ENCODE peak calls at places on chromosomes 13 and 19, in ten cellular contexts. One of them, this sample, is unnamed.

GRCh38 chr13:96948127-96948526 is 46.1 kb downstream of the OXGR1 start:
- DNase-seq in astrocyte: no peak
- DNase-seq in naive thymus-derived CD4-positive, alpha-beta T cell: no peak
- DNase-seq in thyroid gland: no peak
- DNase-seq in epithelial cell of prostate: no peak
- DNase-seq in fibroblast of lung: no peak
- DNase-seq in A549: no peak
- DNase-seq in body of pancreas: no peak
- DNase-seq in CD8-positive, alpha-beta T cell: no peak
- DNase-seq in psoas muscle: no peak
- DNase-seq in this sample: no peak

GRCh38 chr19:10510301-10510802 is 6.9 kb downstream of the S1PR5 start:
- DNase-seq in astrocyte: no peak
- DNase-seq in naive thymus-derived CD4-positive, alpha-beta T cell: peak; percentile 55
- DNase-seq in thyroid gland: no peak
- DNase-seq in epithelial cell of prostate: peak; percentile 33
- DNase-seq in fibroblast of lung: no peak
- DNase-seq in A549: no peak
- DNase-seq in body of pancreas: no peak
- DNase-seq in CD8-positive, alpha-beta T cell: peak; percentile 49
- DNase-seq in psoas muscle: no peak
- DNase-seq in this sample: peak; percentile 52

GRCh38 chr19:43674630-43674982 is 4.6 kb upstream of the PLAUR start:
- DNase-seq in astrocyte: no peak
- DNase-seq in naive thymus-derived CD4-positive, alpha-beta T cell: no peak
- DNase-seq in thyroid gland: no peak
- DNase-seq in epithelial cell of prostate: no peak
- DNase-seq in fibroblast of lung: peak; percentile 20
- DNase-seq in A549: no peak
- DNase-seq in body of pancreas: no peak
- DNase-seq in CD8-positive, alpha-beta T cell: no peak
- DNase-seq in psoas muscle: no peak
- DNase-seq in this sample: no peak

GRCh38 chr19:28051047-28051446 is 1161.9 kb downstream of the UQCRFS1 start:
- DNase-seq in astrocyte: no peak
- DNase-seq in naive thymus-derived CD4-positive, alpha-beta T cell: no peak
- DNase-seq in thyroid gland: no peak
- DNase-seq in epithelial cell of prostate: no peak
- DNase-seq in fibroblast of lung: no peak
- DNase-seq in A549: no peak
- DNase-seq in body of pancreas: peak; percentile 31
- DNase-seq in CD8-positive, alpha-beta T cell: no peak
- DNase-seq in psoas muscle: no peak
- DNase-seq in this sample: no peak

GRCh38 chr19:15374796-15375440 is 4.7 kb downstream of the AKAP8 start:
- DNase-seq in astrocyte: no peak
- DNase-seq in naive thymus-derived CD4-positive, alpha-beta T cell: no peak
- DNase-seq in thyroid gland: peak; percentile 30
- DNase-seq in epithelial cell of prostate: no peak
- DNase-seq in fibroblast of lung: no peak
- DNase-seq in A549: no peak
- DNase-seq in body of pancreas: no peak
- DNase-seq in CD8-positive, alpha-beta T cell: no peak
- DNase-seq in psoas muscle: peak; percentile 92
- DNase-seq in this sample: no peak

GRCh38 chr13:35016362-35017148 is 74.5 kb downstream of the NBEA start:
- DNase-seq in astrocyte: no peak
- DNase-seq in naive thymus-derived CD4-positive, alpha-beta T cell: no peak
- DNase-seq in thyroid gland: no peak
- DNase-seq in epithelial cell of prostate: no peak
- DNase-seq in fibroblast of lung: peak; percentile 5
- DNase-seq in A549: no peak
- DNase-seq in body of pancreas: no peak
- DNase-seq in CD8-positive, alpha-beta T cell: no peak
- DNase-seq in psoas muscle: no peak
- DNase-seq in this sample: no peak

GRCh38 chr19:46748325-46749109 is 2.3 kb upstream of the STRN4 start:
- DNase-seq in astrocyte: no peak
- DNase-seq in naive thymus-derived CD4-positive, alpha-beta T cell: peak; percentile 61
- DNase-seq in thyroid gland: peak; percentile 60
- DNase-seq in epithelial cell of prostate: no peak
- DNase-seq in fibroblast of lung: peak; percentile 41
- DNase-seq in A549: peak; percentile 82
- DNase-seq in body of pancreas: peak; percentile 62
- DNase-seq in CD8-positive, alpha-beta T cell: peak; percentile 67
- DNase-seq in psoas muscle: peak; percentile 82
- DNase-seq in this sample: peak; percentile 56

GRCh38 chr13:45953082-45953481 is 99.5 kb downstream of the ZC3H13 start:
- DNase-seq in astrocyte: no peak
- DNase-seq in naive thymus-derived CD4-positive, alpha-beta T cell: no peak
- DNase-seq in thyroid gland: no peak
- DNase-seq in epithelial cell of prostate: no peak
- DNase-seq in fibroblast of lung: no peak
- DNase-seq in A549: no peak
- DNase-seq in body of pancreas: no peak
- DNase-seq in CD8-positive, alpha-beta T cell: no peak
- DNase-seq in psoas muscle: no peak
- DNase-seq in this sample: no peak

GRCh38 chr13:37414667-37415066 is 183.9 kb downstream of the POSTN start:
- DNase-seq in astrocyte: no peak
- DNase-seq in naive thymus-derived CD4-positive, alpha-beta T cell: no peak
- DNase-seq in thyroid gland: no peak
- DNase-seq in epithelial cell of prostate: no peak
- DNase-seq in fibroblast of lung: no peak
- DNase-seq in A549: no peak
- DNase-seq in body of pancreas: no peak
- DNase-seq in CD8-positive, alpha-beta T cell: no peak
- DNase-seq in psoas muscle: no peak
- DNase-seq in this sample: no peak

GRCh38 chr13:86831084-86831483 is 840.1 kb upstream of the SLITRK5 start:
- DNase-seq in astrocyte: no peak
- DNase-seq in naive thymus-derived CD4-positive, alpha-beta T cell: no peak
- DNase-seq in thyroid gland: no peak
- DNase-seq in epithelial cell of prostate: no peak
- DNase-seq in fibroblast of lung: no peak
- DNase-seq in A549: no peak
- DNase-seq in body of pancreas: no peak
- DNase-seq in CD8-positive, alpha-beta T cell: no peak
- DNase-seq in psoas muscle: no peak
- DNase-seq in this sample: no peak

GRCh38 chr13:32828711-32829110 is 187.5 kb upstream of the KL start:
- DNase-seq in astrocyte: no peak
- DNase-seq in naive thymus-derived CD4-positive, alpha-beta T cell: no peak
- DNase-seq in thyroid gland: no peak
- DNase-seq in epithelial cell of prostate: no peak
- DNase-seq in fibroblast of lung: no peak
- DNase-seq in A549: no peak
- DNase-seq in body of pancreas: no peak
- DNase-seq in CD8-positive, alpha-beta T cell: no peak
- DNase-seq in psoas muscle: no peak
- DNase-seq in this sample: no peak

GRCh38 chr19:19595171-19595701 is 23.3 kb downstream of the PBX4 start:
- DNase-seq in astrocyte: no peak
- DNase-seq in naive thymus-derived CD4-positive, alpha-beta T cell: no peak
- DNase-seq in thyroid gland: peak; percentile 89
- DNase-seq in epithelial cell of prostate: no peak
- DNase-seq in fibroblast of lung: no peak
- DNase-seq in A549: no peak
- DNase-seq in body of pancreas: no peak
- DNase-seq in CD8-positive, alpha-beta T cell: no peak
- DNase-seq in psoas muscle: no peak
- DNase-seq in this sample: no peak

GRCh38 chr19:15298847-15299567 is 33.3 kb downstream of the BRD4 start:
- DNase-seq in astrocyte: no peak
- DNase-seq in naive thymus-derived CD4-positive, alpha-beta T cell: no peak
- DNase-seq in thyroid gland: no peak
- DNase-seq in epithelial cell of prostate: no peak
- DNase-seq in fibroblast of lung: no peak
- DNase-seq in A549: no peak
- DNase-seq in body of pancreas: no peak
- DNase-seq in CD8-positive, alpha-beta T cell: no peak
- DNase-seq in psoas muscle: no peak
- DNase-seq in this sample: no peak

GRCh38 chr19:10116085-10116865 is 3.4 kb downstream of the EIF3G start:
- DNase-seq in astrocyte: no peak
- DNase-seq in naive thymus-derived CD4-positive, alpha-beta T cell: no peak
- DNase-seq in thyroid gland: no peak
- DNase-seq in epithelial cell of prostate: no peak
- DNase-seq in fibroblast of lung: no peak
- DNase-seq in A549: no peak
- DNase-seq in body of pancreas: no peak
- DNase-seq in CD8-positive, alpha-beta T cell: no peak
- DNase-seq in psoas muscle: peak; percentile 87
- DNase-seq in this sample: no peak

GRCh38 chr19:29645911-29646310 is 19.4 kb upstream of the PLEKHF1 start:
- DNase-seq in astrocyte: peak; percentile 61
- DNase-seq in naive thymus-derived CD4-positive, alpha-beta T cell: no peak
- DNase-seq in thyroid gland: peak; percentile 67
- DNase-seq in epithelial cell of prostate: peak; percentile 10
- DNase-seq in fibroblast of lung: peak; percentile 66
- DNase-seq in A549: no peak
- DNase-seq in body of pancreas: no peak
- DNase-seq in CD8-positive, alpha-beta T cell: no peak
- DNase-seq in psoas muscle: peak; percentile 58
- DNase-seq in this sample: no peak

GRCh38 chr13:47351798-47352197 is 454.9 kb upstream of the HTR2A start:
- DNase-seq in astrocyte: no peak
- DNase-seq in naive thymus-derived CD4-positive, alpha-beta T cell: no peak
- DNase-seq in thyroid gland: no peak
- DNase-seq in epithelial cell of prostate: no peak
- DNase-seq in fibroblast of lung: no peak
- DNase-seq in A549: no peak
- DNase-seq in body of pancreas: no peak
- DNase-seq in CD8-positive, alpha-beta T cell: no peak
- DNase-seq in psoas muscle: no peak
- DNase-seq in this sample: no peak
- H3K27ac ChIP-seq in astrocyte: no peak overlapping the region
- H3K27ac ChIP-seq in naive thymus-derived CD4-positive, alpha-beta T cell: no peak overlapping the region
- H3K27ac ChIP-seq in thyroid gland: no peak overlapping the region
- H3K27ac ChIP-seq in epithelial cell of prostate: no peak overlapping the region
- H3K27ac ChIP-seq in fibroblast of lung: no peak overlapping the region
- H3K27ac ChIP-seq in A549: no peak overlapping the region
- H3K27ac ChIP-seq in body of pancreas: no peak overlapping the region
- H3K27ac ChIP-seq in CD8-positive, alpha-beta T cell: no peak overlapping the region
- H3K27ac ChIP-seq in psoas muscle: no peak overlapping the region
- H3K27ac ChIP-seq in this sample: no peak overlapping the region

DNA sequence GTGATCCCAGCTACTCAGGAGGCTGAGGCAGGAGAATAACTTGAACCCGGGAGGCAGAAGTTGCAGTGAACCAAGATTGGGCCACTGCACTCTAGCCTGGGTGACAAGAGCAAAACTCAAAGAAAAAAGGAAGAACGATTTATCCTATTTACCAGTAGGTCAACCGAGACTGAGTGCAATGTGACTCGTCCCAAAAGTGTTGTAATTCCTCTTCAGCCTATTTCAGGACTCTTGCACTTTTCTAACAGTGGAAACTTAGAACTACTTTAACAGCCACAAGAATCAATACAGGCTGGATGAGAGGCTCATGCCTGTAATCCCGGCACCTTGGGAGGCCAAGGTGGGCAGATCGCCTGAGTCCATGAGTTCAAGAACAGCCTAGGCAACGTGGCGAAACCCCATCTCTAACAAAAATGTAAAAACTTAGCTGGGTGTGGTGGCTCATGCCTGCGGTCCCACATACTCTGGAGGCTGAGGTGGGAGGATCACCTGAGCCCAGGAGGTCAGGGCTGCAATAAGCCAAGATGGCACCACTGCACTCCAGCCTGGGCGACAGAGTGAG is 4.3 kb upstream of the NR1H2 start:
- DNase-seq in astrocyte: no peak
- DNase-seq in naive thymus-derived CD4-positive, alpha-beta T cell: no peak
- DNase-seq in thyroid gland: no peak
- DNase-seq in epithelial cell of prostate: no peak
- DNase-seq in fibroblast of lung: no peak
- DNase-seq in A549: no peak
- DNase-seq in body of pancreas: no peak
- DNase-seq in CD8-positive, alpha-beta T cell: no peak
- DNase-seq in psoas muscle: no peak
- DNase-seq in this sample: no peak
- H3K27ac ChIP-seq in astrocyte: no peak overlapping the region
- H3K27ac ChIP-seq in naive thymus-derived CD4-positive, alpha-beta T cell: no peak overlapping the region
- H3K27ac ChIP-seq in thyroid gland: peak overlapping the region; percentile 70
- H3K27ac ChIP-seq in epithelial cell of prostate: no peak overlapping the region
- H3K27ac ChIP-seq in fibroblast of lung: no peak overlapping the region
- H3K27ac ChIP-seq in A549: no peak overlapping the region
- H3K27ac ChIP-seq in body of pancreas: no peak overlapping the region
- H3K27ac ChIP-seq in CD8-positive, alpha-beta T cell: no peak overlapping the region
- H3K27ac ChIP-seq in psoas muscle: no peak overlapping the region
- H3K27ac ChIP-seq in this sample: no peak overlapping the region

DNA sequence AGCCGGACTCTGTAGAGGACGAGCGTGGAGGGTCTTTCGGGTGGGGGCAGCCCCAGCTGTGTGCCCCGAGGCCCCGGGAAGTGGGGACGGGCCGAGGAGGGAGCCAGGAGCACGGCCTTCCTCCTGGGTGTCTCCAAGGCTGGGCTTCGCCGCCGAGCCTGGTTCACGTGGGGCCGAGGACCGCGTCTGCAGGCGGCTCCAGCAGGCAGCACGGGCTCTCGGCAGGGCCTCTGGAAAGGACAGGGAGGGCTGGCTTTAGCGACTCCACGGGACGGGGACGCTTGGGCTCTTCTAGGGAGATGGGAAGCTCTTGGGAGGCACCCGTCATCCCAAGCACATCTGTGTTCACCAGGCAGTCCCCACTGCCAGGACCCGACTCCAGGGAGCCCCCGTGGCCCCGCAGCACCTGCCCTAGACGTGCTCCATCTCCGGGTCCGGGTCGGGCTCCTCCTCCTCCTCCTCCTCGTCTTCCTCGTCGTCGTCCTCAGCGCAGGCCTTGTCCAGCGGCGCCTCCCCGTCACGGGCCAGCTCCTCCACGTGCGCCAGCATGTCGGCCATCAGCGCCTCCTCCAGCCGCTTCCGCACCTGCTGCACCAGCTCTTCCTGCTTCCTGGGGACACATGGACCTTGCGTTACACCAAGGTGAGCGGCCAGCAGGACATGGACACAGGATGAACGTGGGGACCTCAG is 9.9 kb upstream of the MEX3D start:
- DNase-seq in astrocyte: no peak
- DNase-seq in naive thymus-derived CD4-positive, alpha-beta T cell: no peak
- DNase-seq in thyroid gland: no peak
- DNase-seq in epithelial cell of prostate: no peak
- DNase-seq in fibroblast of lung: no peak
- DNase-seq in A549: no peak
- DNase-seq in body of pancreas: no peak
- DNase-seq in CD8-positive, alpha-beta T cell: no peak
- DNase-seq in psoas muscle: no peak
- DNase-seq in this sample: no peak
- H3K27ac ChIP-seq in astrocyte: no peak overlapping the region
- H3K27ac ChIP-seq in naive thymus-derived CD4-positive, alpha-beta T cell: no peak overlapping the region
- H3K27ac ChIP-seq in thyroid gland: no peak overlapping the region
- H3K27ac ChIP-seq in epithelial cell of prostate: no peak overlapping the region
- H3K27ac ChIP-seq in fibroblast of lung: no peak overlapping the region
- H3K27ac ChIP-seq in A549: no peak overlapping the region
- H3K27ac ChIP-seq in body of pancreas: no peak overlapping the region
- H3K27ac ChIP-seq in CD8-positive, alpha-beta T cell: no peak overlapping the region
- H3K27ac ChIP-seq in psoas muscle: no peak overlapping the region
- H3K27ac ChIP-seq in this sample: no peak overlapping the region

DNA sequence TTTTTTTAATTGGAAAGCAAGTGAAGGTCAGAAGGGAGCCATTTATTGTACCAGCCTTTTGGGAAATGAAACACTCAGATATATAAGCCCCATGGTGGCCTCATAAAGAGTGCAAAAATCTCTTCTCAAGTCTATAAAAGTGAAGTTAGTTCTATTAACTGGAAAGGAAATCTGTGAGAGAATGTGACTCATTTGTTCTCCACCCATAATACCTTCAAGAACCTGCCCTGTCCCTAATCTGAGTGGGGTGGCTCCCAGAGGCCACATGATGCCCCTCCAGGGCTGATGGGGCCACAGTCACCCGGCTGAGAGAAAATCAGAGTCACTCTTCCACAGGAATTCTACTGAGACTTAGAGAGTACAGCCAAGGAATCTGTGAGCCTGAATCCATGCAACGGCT is 65.8 kb upstream of the SERP2 start:
- DNase-seq in astrocyte: no peak
- DNase-seq in naive thymus-derived CD4-positive, alpha-beta T cell: no peak
- DNase-seq in thyroid gland: no peak
- DNase-seq in epithelial cell of prostate: no peak
- DNase-seq in fibroblast of lung: no peak
- DNase-seq in A549: no peak
- DNase-seq in body of pancreas: no peak
- DNase-seq in CD8-positive, alpha-beta T cell: no peak
- DNase-seq in psoas muscle: no peak
- DNase-seq in this sample: no peak
- H3K27ac ChIP-seq in astrocyte: peak overlapping the region; percentile 99
- H3K27ac ChIP-seq in naive thymus-derived CD4-positive, alpha-beta T cell: no peak overlapping the region
- H3K27ac ChIP-seq in thyroid gland: no peak overlapping the region
- H3K27ac ChIP-seq in epithelial cell of prostate: peak overlapping the region; percentile 95
- H3K27ac ChIP-seq in fibroblast of lung: no peak overlapping the region
- H3K27ac ChIP-seq in A549: peak overlapping the region; percentile 97
- H3K27ac ChIP-seq in body of pancreas: no peak overlapping the region
- H3K27ac ChIP-seq in CD8-positive, alpha-beta T cell: no peak overlapping the region
- H3K27ac ChIP-seq in psoas muscle: no peak overlapping the region
- H3K27ac ChIP-seq in this sample: no peak overlapping the region

This sample was measured in CD4-positive, CD25-positive, alpha-beta regulatory T cell.